ENCODE peak calls at places on chromosomes 1 and 21, in ten cellular contexts. X is stimulated activated CD8-positive, alpha-beta memory T cell treated with anti-CD3 and anti-CD28 coated beads, Interleukin-7, amount 100 ng/mL, for 1 hour; C is iris pigment epithelial cell; F is DMS79; Y is activated CD8-positive, alpha-beta memory T cell treated with anti-CD3 and anti-CD28 coated beads, Interleukin-2, amount 50 U/mL, for 4 hours; I is stimulated activated CD4-positive, alpha-beta T cell treated with anti-CD3 and anti-CD28 coated beads, Interleukin-4, amount 100 ng/mL, for 24 hours; K is fibroblast of lung; P is uterus; J is aorta; O is EH. D is an unnamed sample.

GRCh38 chr1:235068155-235069121 is 60.2 kb downstream of the TOMM20 start:
- DNase-seq in P (no peak), K (peak), X (no peak), Y (no peak), F (no peak), O (peak), C (peak), I (no peak), J (peak), D (no peak)

GRCh38 chr21:45594721-45595489 is 48.6 kb upstream of the PCBP3 start:
- DNase-seq in Y (peak), C (no peak), X (no peak), P (no peak), K (no peak), I (no peak), J (peak), F (no peak), O (no peak), D (no peak)

GRCh38 chr1:23592209-23592905 is 33.1 kb upstream of the ID3 start:
- DNase-seq in Y (no peak), O (peak), I (no peak), J (no peak), K (no peak), C (no peak), F (peak), X (no peak), P (no peak), D (no peak)

GRCh38 chr1:62286778-62287224 is 32.4 kb downstream of the KANK4 start:
- DNase-seq in Y (no peak), K (no peak), J (no peak), C (no peak), P (no peak), I (no peak), O (peak), X (no peak), F (no peak), D (no peak)

GRCh38 chr1:2607681-2608041 is 21.1 kb downstream of the PRXL2B start:
- DNase-seq in O (no peak), J (peak), Y (no peak), K (no peak), F (no peak), C (no peak), X (no peak), P (no peak), I (no peak), D (no peak)

GRCh38 chr21:18411565-18411964 is 8.0 kb upstream of the TMPRSS15 start:
- DNase-seq in P (no peak), F (no peak), J (no peak), O (no peak), C (no peak), I (no peak), K (no peak), X (no peak), Y (no peak), D (no peak)

GRCh38 chr1:233904979-233905415 is 521 bp downstream of the SLC35F3 start:
- DNase-seq in X (no peak), O (peak), F (no peak), Y (no peak), I (no peak), J (peak), P (no peak), C (peak), K (no peak), D (no peak)

GRCh38 chr1:13675222-13675621 is 24.8 kb upstream of the PRDM2 start:
- DNase-seq in I (no peak), C (no peak), X (no peak), P (no peak), O (peak), J (no peak), F (no peak), Y (no peak), K (no peak), D (no peak)